ENCODE peak calls at places on chromosomes 4 and X, in ten cellular contexts. One of them, this sample, is unnamed. For H3K4me1, the result is how much of the 10 kb centered on the place peaks cover.

GRCh38 chrX:149699761-149700160 is 12.1 kb upstream of the MAGEA11 start:
- DNase-seq in fibroblast of lung: no peak
- DNase-seq in uterus: no peak
- DNase-seq in endothelial cell of umbilical vein: no peak
- DNase-seq in mucosa of descending colon: no peak
- DNase-seq in psoas muscle: no peak
- DNase-seq in IMR-90: no peak
- DNase-seq in colonic mucosa: no peak
- DNase-seq in adrenal gland: no peak
- DNase-seq in sigmoid colon: no peak
- DNase-seq in this sample: no peak

GRCh38 chrX:2692221-2693122 is 1.4 kb downstream of the CD99 start:
- DNase-seq in fibroblast of lung: peak
- DNase-seq in uterus: peak
- DNase-seq in endothelial cell of umbilical vein: peak
- DNase-seq in mucosa of descending colon: peak
- DNase-seq in psoas muscle: peak
- DNase-seq in IMR-90: peak
- DNase-seq in colonic mucosa: peak
- DNase-seq in adrenal gland: peak
- DNase-seq in sigmoid colon: no peak
- DNase-seq in this sample: peak

GRCh38 chrX:24862343-24862742 is 153.4 kb downstream of the ARX start:
- DNase-seq in fibroblast of lung: peak
- DNase-seq in uterus: no peak
- DNase-seq in endothelial cell of umbilical vein: no peak
- DNase-seq in mucosa of descending colon: no peak
- DNase-seq in psoas muscle: no peak
- DNase-seq in IMR-90: peak
- DNase-seq in colonic mucosa: no peak
- DNase-seq in adrenal gland: no peak
- DNase-seq in sigmoid colon: no peak
- DNase-seq in this sample: no peak

GRCh38 chr4:108636246-108636645 is 14.2 kb upstream of the OSTC start:
- DNase-seq in fibroblast of lung: no peak
- DNase-seq in uterus: no peak
- DNase-seq in endothelial cell of umbilical vein: no peak
- DNase-seq in mucosa of descending colon: no peak
- DNase-seq in psoas muscle: no peak
- DNase-seq in IMR-90: no peak
- DNase-seq in colonic mucosa: no peak
- DNase-seq in adrenal gland: no peak
- DNase-seq in sigmoid colon: no peak
- DNase-seq in this sample: no peak

GRCh38 chr4:10761903-10762302 is 77.3 kb upstream of the CLNK start:
- DNase-seq in fibroblast of lung: peak
- DNase-seq in uterus: no peak
- DNase-seq in endothelial cell of umbilical vein: no peak
- DNase-seq in mucosa of descending colon: no peak
- DNase-seq in psoas muscle: no peak
- DNase-seq in IMR-90: peak
- DNase-seq in colonic mucosa: no peak
- DNase-seq in adrenal gland: no peak
- DNase-seq in sigmoid colon: no peak
- DNase-seq in this sample: no peak

GRCh38 chr4:112968456-112969159 is 80.8 kb upstream of the ANK2 start:
- DNase-seq in fibroblast of lung: peak
- DNase-seq in uterus: no peak
- DNase-seq in endothelial cell of umbilical vein: no peak
- DNase-seq in mucosa of descending colon: no peak
- DNase-seq in psoas muscle: no peak
- DNase-seq in IMR-90: peak
- DNase-seq in colonic mucosa: no peak
- DNase-seq in adrenal gland: no peak
- DNase-seq in sigmoid colon: no peak
- DNase-seq in this sample: no peak

GRCh38 chrX:109384569-109385174 is 97.2 kb downstream of the GUCY2F start:
- DNase-seq in fibroblast of lung: peak
- DNase-seq in uterus: no peak
- DNase-seq in endothelial cell of umbilical vein: peak
- DNase-seq in mucosa of descending colon: no peak
- DNase-seq in psoas muscle: no peak
- DNase-seq in IMR-90: peak
- DNase-seq in colonic mucosa: no peak
- DNase-seq in adrenal gland: no peak
- DNase-seq in sigmoid colon: no peak
- DNase-seq in this sample: peak

GRCh38 chrX:24760601-24761000 is 66.9 kb downstream of the POLA1 start:
- DNase-seq in fibroblast of lung: peak
- DNase-seq in uterus: no peak
- DNase-seq in endothelial cell of umbilical vein: no peak
- DNase-seq in mucosa of descending colon: no peak
- DNase-seq in psoas muscle: no peak
- DNase-seq in IMR-90: peak
- DNase-seq in colonic mucosa: no peak
- DNase-seq in adrenal gland: no peak
- DNase-seq in sigmoid colon: no peak
- DNase-seq in this sample: no peak

GRCh38 chrX:55056820-55057690 is 17.8 kb upstream of the PAGE2B start:
- DNase-seq in fibroblast of lung: peak
- DNase-seq in uterus: no peak
- DNase-seq in endothelial cell of umbilical vein: peak
- DNase-seq in mucosa of descending colon: peak
- DNase-seq in psoas muscle: no peak
- DNase-seq in IMR-90: peak
- DNase-seq in colonic mucosa: no peak
- DNase-seq in adrenal gland: no peak
- DNase-seq in sigmoid colon: no peak
- DNase-seq in this sample: no peak

GRCh38 chrX:27915617-27916016 is 65.6 kb downstream of the DCAF8L1 start:
- DNase-seq in fibroblast of lung: peak
- DNase-seq in uterus: no peak
- DNase-seq in endothelial cell of umbilical vein: peak
- DNase-seq in mucosa of descending colon: no peak
- DNase-seq in psoas muscle: no peak
- DNase-seq in IMR-90: peak
- DNase-seq in colonic mucosa: no peak
- DNase-seq in adrenal gland: no peak
- DNase-seq in sigmoid colon: no peak
- DNase-seq in this sample: no peak

GRCh38 chr4:173301518-173302201 is 32.5 kb downstream of the HMGB2 start:
- DNase-seq in fibroblast of lung: peak
- DNase-seq in uterus: peak
- DNase-seq in endothelial cell of umbilical vein: peak
- DNase-seq in mucosa of descending colon: peak
- DNase-seq in psoas muscle: no peak
- DNase-seq in IMR-90: peak
- DNase-seq in colonic mucosa: no peak
- DNase-seq in adrenal gland: no peak
- DNase-seq in sigmoid colon: no peak
- DNase-seq in this sample: no peak

GRCh38 chrX:1581132-1581531 is 10.3 kb upstream of the AKAP17A start:
- DNase-seq in fibroblast of lung: no peak
- DNase-seq in uterus: peak
- DNase-seq in endothelial cell of umbilical vein: peak
- DNase-seq in mucosa of descending colon: peak
- DNase-seq in psoas muscle: no peak
- DNase-seq in IMR-90: no peak
- DNase-seq in colonic mucosa: peak
- DNase-seq in adrenal gland: peak
- DNase-seq in sigmoid colon: no peak
- DNase-seq in this sample: no peak

GRCh38 chrX:38985375-38985774 is 184.1 kb downstream of the MID1IP1 start:
- DNase-seq in fibroblast of lung: no peak
- DNase-seq in uterus: no peak
- DNase-seq in endothelial cell of umbilical vein: peak
- DNase-seq in mucosa of descending colon: no peak
- DNase-seq in psoas muscle: no peak
- DNase-seq in IMR-90: peak
- DNase-seq in colonic mucosa: no peak
- DNase-seq in adrenal gland: no peak
- DNase-seq in sigmoid colon: no peak
- DNase-seq in this sample: no peak

GRCh38 chrX:30865020-30865419 is 24.0 kb downstream of the TAB3 start:
- DNase-seq in fibroblast of lung: no peak
- DNase-seq in uterus: no peak
- DNase-seq in endothelial cell of umbilical vein: no peak
- DNase-seq in mucosa of descending colon: peak
- DNase-seq in psoas muscle: no peak
- DNase-seq in IMR-90: no peak
- DNase-seq in colonic mucosa: no peak
- DNase-seq in adrenal gland: no peak
- DNase-seq in sigmoid colon: no peak
- DNase-seq in this sample: no peak

GRCh38 chr4:145881585-145881984 is 57.0 kb downstream of the ZNF827 start:
- DNase-seq in fibroblast of lung: no peak
- DNase-seq in uterus: no peak
- DNase-seq in endothelial cell of umbilical vein: no peak
- DNase-seq in mucosa of descending colon: no peak
- DNase-seq in psoas muscle: no peak
- DNase-seq in IMR-90: no peak
- DNase-seq in colonic mucosa: no peak
- DNase-seq in adrenal gland: no peak
- DNase-seq in sigmoid colon: no peak
- DNase-seq in this sample: no peak

GRCh38 chr4:145882594-145882993 is 56.0 kb downstream of the ZNF827 start:
- DNase-seq in fibroblast of lung: no peak
- DNase-seq in uterus: no peak
- DNase-seq in endothelial cell of umbilical vein: no peak
- DNase-seq in mucosa of descending colon: no peak
- DNase-seq in psoas muscle: no peak
- DNase-seq in IMR-90: no peak
- DNase-seq in colonic mucosa: no peak
- DNase-seq in adrenal gland: no peak
- DNase-seq in sigmoid colon: no peak
- DNase-seq in this sample: no peak

GRCh38 chr4:145880355-145880960 is 58.2 kb downstream of the ZNF827 start:
- DNase-seq in fibroblast of lung: no peak
- DNase-seq in uterus: no peak
- DNase-seq in endothelial cell of umbilical vein: no peak
- DNase-seq in mucosa of descending colon: no peak
- DNase-seq in psoas muscle: no peak
- DNase-seq in IMR-90: no peak
- DNase-seq in colonic mucosa: no peak
- DNase-seq in adrenal gland: no peak
- DNase-seq in sigmoid colon: no peak
- DNase-seq in this sample: no peak

GRCh38 chr4:145883173-145883572 is 55.5 kb downstream of the ZNF827 start:
- DNase-seq in fibroblast of lung: no peak
- DNase-seq in uterus: no peak
- DNase-seq in endothelial cell of umbilical vein: no peak
- DNase-seq in mucosa of descending colon: no peak
- DNase-seq in psoas muscle: no peak
- DNase-seq in IMR-90: no peak
- DNase-seq in colonic mucosa: no peak
- DNase-seq in adrenal gland: no peak
- DNase-seq in sigmoid colon: no peak
- DNase-seq in this sample: no peak

DNA sequence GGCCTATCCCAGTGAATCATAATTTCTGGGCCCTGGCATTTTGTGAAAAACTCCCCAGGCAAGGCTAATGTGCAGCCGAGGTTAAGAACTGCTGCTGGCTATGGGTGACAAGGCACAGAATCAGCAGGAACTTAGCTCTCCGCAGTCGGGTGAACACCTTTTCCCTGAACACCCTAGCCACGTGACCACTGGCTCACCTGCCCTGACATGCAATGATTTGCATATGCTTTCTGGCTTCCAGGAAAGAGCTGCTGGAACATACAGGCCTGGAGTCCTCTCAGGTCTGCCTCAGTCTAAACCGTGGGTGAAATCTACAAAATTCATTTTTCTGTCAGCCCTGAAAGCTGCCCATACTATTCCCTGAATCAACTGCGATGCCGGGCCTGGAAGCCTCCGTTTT is 56.6 kb downstream of the ZNF827 start:
- DNase-seq in fibroblast of lung: no peak
- DNase-seq in uterus: no peak
- DNase-seq in endothelial cell of umbilical vein: no peak
- DNase-seq in mucosa of descending colon: peak
- DNase-seq in psoas muscle: no peak
- DNase-seq in IMR-90: no peak
- DNase-seq in colonic mucosa: peak
- DNase-seq in adrenal gland: peak
- DNase-seq in sigmoid colon: no peak
- DNase-seq in this sample: no peak
- H3K4me1 ChIP-seq in fibroblast of lung: under half
- H3K4me1 ChIP-seq in uterus: under half
- H3K4me1 ChIP-seq in endothelial cell of umbilical vein: under half
- H3K4me1 ChIP-seq in mucosa of descending colon: under half
- H3K4me1 ChIP-seq in psoas muscle: half or more
- H3K4me1 ChIP-seq in IMR-90: under half
- H3K4me1 ChIP-seq in colonic mucosa: under half
- H3K4me1 ChIP-seq in adrenal gland: under half
- H3K4me1 ChIP-seq in sigmoid colon: under half
- H3K4me1 ChIP-seq in this sample: under half

GRCh38 chr4:165085946-165086345 is 26.7 kb downstream of the TMEM192 start:
- DNase-seq in fibroblast of lung: no peak
- DNase-seq in uterus: no peak
- DNase-seq in endothelial cell of umbilical vein: no peak
- DNase-seq in mucosa of descending colon: no peak
- DNase-seq in psoas muscle: no peak
- DNase-seq in IMR-90: no peak
- DNase-seq in colonic mucosa: no peak
- DNase-seq in adrenal gland: no peak
- DNase-seq in sigmoid colon: no peak
- DNase-seq in this sample: no peak
- TF ChIP-seq CTCF in fibroblast of lung: no peak
- TF ChIP-seq CTCF in uterus: no peak
- TF ChIP-seq CTCF in endothelial cell of umbilical vein: no peak
- TF ChIP-seq CTCF in mucosa of descending colon: no peak
- TF ChIP-seq CTCF in psoas muscle: no peak
- TF ChIP-seq CTCF in IMR-90: no peak
- TF ChIP-seq CTCF in colonic mucosa: no peak
- TF ChIP-seq CTCF in adrenal gland: no peak
- TF ChIP-seq CTCF in sigmoid colon: no peak
- TF ChIP-seq CTCF in this sample: no peak

DNA sequence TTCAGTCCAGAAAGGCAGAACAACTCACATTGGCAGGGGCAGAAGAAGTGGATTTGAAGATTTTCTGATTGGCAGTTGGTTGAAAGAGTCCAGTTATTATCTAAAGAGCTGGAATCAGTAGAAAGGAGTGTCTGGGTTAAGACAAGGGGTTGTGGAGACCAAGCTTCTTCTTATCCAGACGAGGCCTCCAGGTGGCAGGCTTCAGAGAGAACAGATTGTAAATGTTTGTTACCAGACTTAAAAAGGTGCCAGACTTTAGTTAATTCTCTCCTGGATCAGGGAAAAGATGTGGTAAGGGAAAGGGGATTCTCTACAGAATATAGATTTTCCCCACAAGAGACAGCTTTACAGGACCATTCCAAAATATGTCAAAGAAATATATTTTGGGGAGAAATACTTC is 36.7 kb upstream of the TLR3 start:
- DNase-seq in fibroblast of lung: peak
- DNase-seq in uterus: no peak
- DNase-seq in endothelial cell of umbilical vein: no peak
- DNase-seq in mucosa of descending colon: no peak
- DNase-seq in psoas muscle: no peak
- DNase-seq in IMR-90: no peak
- DNase-seq in colonic mucosa: no peak
- DNase-seq in adrenal gland: no peak
- DNase-seq in sigmoid colon: no peak
- DNase-seq in this sample: no peak
- H3K4me1 ChIP-seq in fibroblast of lung: under half
- H3K4me1 ChIP-seq in uterus: under half
- H3K4me1 ChIP-seq in endothelial cell of umbilical vein: under half
- H3K4me1 ChIP-seq in mucosa of descending colon: under half
- H3K4me1 ChIP-seq in psoas muscle: under half
- H3K4me1 ChIP-seq in IMR-90: under half
- H3K4me1 ChIP-seq in colonic mucosa: under half
- H3K4me1 ChIP-seq in adrenal gland: under half
- H3K4me1 ChIP-seq in sigmoid colon: under half
- H3K4me1 ChIP-seq in this sample: under half

GRCh38 chr4:96352051-96352517 is 512.2 kb downstream of the PDHA2 start:
- DNase-seq in fibroblast of lung: peak
- DNase-seq in uterus: no peak
- DNase-seq in endothelial cell of umbilical vein: peak
- DNase-seq in mucosa of descending colon: peak
- DNase-seq in psoas muscle: no peak
- DNase-seq in IMR-90: no peak
- DNase-seq in colonic mucosa: peak
- DNase-seq in adrenal gland: no peak
- DNase-seq in sigmoid colon: no peak
- DNase-seq in this sample: no peak
- TF ChIP-seq CTCF in fibroblast of lung: peak
- TF ChIP-seq CTCF in uterus: no peak
- TF ChIP-seq CTCF in endothelial cell of umbilical vein: peak
- TF ChIP-seq CTCF in mucosa of descending colon: no peak
- TF ChIP-seq CTCF in psoas muscle: peak
- TF ChIP-seq CTCF in IMR-90: no peak
- TF ChIP-seq CTCF in colonic mucosa: no peak
- TF ChIP-seq CTCF in adrenal gland: peak
- TF ChIP-seq CTCF in sigmoid colon: no peak
- TF ChIP-seq CTCF in this sample: no peak